ENCODE peak calls at places on chromosomes 3 and 15, in nine cellular contexts. T, J, K, U, G, B, Y, S and L are unnamed samples. For H3K4me1, the result is how much of the 10 kb centered on the place peaks cover.

GRCh38 chr15:91950631-91951384 is 97.3 kb downstream of the SLCO3A1 start:
- DNase-seq in T (no peak), J (no peak), K (peak), U (no peak), G (no peak), B (no peak), Y (no peak), S (no peak), L (no peak)

GRCh38 chr3:53081318-53081717 is 35.4 kb upstream of the SFMBT1 start:
- DNase-seq in T (no peak), J (no peak), K (no peak), U (no peak), G (no peak), B (no peak), Y (no peak), S (no peak), L (no peak)

GRCh38 chr3:29565236-29565635 is 284.4 kb downstream of the RBMS3 start:
- DNase-seq in T (no peak), J (no peak), K (no peak), U (no peak), G (no peak), B (no peak), Y (no peak), S (no peak), L (no peak)

GRCh38 chr3:156518726-156519125 is 36.2 kb downstream of the SSR3 start:
- DNase-seq in T (no peak), J (no peak), K (no peak), U (no peak), G (peak), B (no peak), Y (no peak), S (no peak), L (no peak)

GRCh38 chr15:84034831-84035753 is 200.5 kb upstream of the GOLGA6L4 start:
- DNase-seq in T (peak), J (no peak), K (peak), U (peak), G (no peak), B (no peak), Y (no peak), S (no peak), L (no peak)

GRCh38 chr15:66133247-66133646 is 120.3 kb downstream of the MEGF11 start:
- DNase-seq in T (no peak), J (no peak), K (no peak), U (no peak), G (no peak), B (no peak), Y (no peak), S (no peak), L (no peak)

GRCh38 chr3:123792473-123793201 is 91.5 kb downstream of the MYLK start:
- DNase-seq in T (no peak), J (no peak), K (no peak), U (no peak), G (no peak), B (no peak), Y (no peak), S (no peak), L (no peak)

GRCh38 chr15:85380860-85381535 is 595 bp downstream of the AKAP13 start:
- DNase-seq in T (no peak), J (peak), K (peak), U (peak), G (peak), B (no peak), Y (peak), S (peak), L (peak)

GRCh38 chr15:40295870-40296560 is 11.7 kb downstream of the PLCB2 start:
- DNase-seq in T (no peak), J (peak), K (peak), U (no peak), G (no peak), B (no peak), Y (peak), S (no peak), L (no peak)

GRCh38 chr3:134610455-134611385 is 40.1 kb downstream of the KY start:
- DNase-seq in T (no peak), J (no peak), K (no peak), U (no peak), G (no peak), B (no peak), Y (no peak), S (no peak), L (no peak)

GRCh38 chr3:194474675-194475074 is 12.1 kb downstream of the ATP13A3 start:
- DNase-seq in T (no peak), J (no peak), K (no peak), U (no peak), G (no peak), B (no peak), Y (no peak), S (no peak), L (no peak)

GRCh38 chr15:23690450-23690852 is 3.3 kb upstream of the NDN start:
- DNase-seq in T (no peak), J (peak), K (peak), U (no peak), G (peak), B (peak), Y (no peak), S (peak), L (no peak)

GRCh38 chr3:196726788-196727675 is 12.6 kb upstream of the PAK2 start:
- DNase-seq in T (no peak), J (no peak), K (peak), U (peak), G (no peak), B (no peak), Y (no peak), S (no peak), L (no peak)

GRCh38 chr3:30604091-30604490 is 2.3 kb upstream of the TGFBR2 start:
- DNase-seq in T (no peak), J (no peak), K (no peak), U (peak), G (no peak), B (no peak), Y (no peak), S (no peak), L (no peak)

GRCh38 chr3:30605706-30606300 is 598 bp upstream of the TGFBR2 start:
- DNase-seq in T (no peak), J (no peak), K (no peak), U (no peak), G (no peak), B (no peak), Y (no peak), S (no peak), L (no peak)

GRCh38 chr3:30606301-30607031 is at the start of gene TGFBR2:
- DNase-seq in T (peak), J (peak), K (peak), U (peak), G (peak), B (peak), Y (peak), S (peak), L (peak)

GRCh38 chr3:30604566-30604965 is 1.8 kb upstream of the TGFBR2 start:
- DNase-seq in T (no peak), J (no peak), K (no peak), U (no peak), G (no peak), B (no peak), Y (no peak), S (no peak), L (no peak)

DNA sequence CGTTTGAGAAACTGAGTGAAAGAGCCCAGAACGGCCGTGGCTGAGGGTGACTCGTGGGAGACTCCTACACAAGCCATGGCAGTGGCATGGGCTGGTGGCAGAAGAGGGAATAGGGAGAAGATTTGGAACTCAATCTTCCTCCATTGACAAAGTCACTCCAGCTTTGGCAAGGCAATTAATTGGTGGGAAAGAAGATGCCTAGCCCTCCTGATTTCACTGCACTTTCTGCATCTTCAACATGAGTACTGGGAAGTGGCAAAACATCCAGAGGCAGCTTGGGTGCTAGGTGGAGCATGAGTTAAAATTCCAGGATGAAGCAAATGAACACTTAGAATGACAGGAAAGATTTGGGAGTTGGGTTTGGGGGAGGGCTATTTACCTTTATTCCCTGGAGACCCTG is 1.4 kb upstream of the TGFBR2 start:
- DNase-seq in T (no peak), J (no peak), K (no peak), U (no peak), G (no peak), B (no peak), Y (no peak), S (no peak), L (no peak)
- H3K4me3 ChIP-seq in T (no peak), J (no peak), K (no peak), U (peak), G (no peak), B (no peak), Y (peak), S (no peak), L (no peak)

GRCh38 chr15:88627463-88627862 is 6.3 kb downstream of the AEN start:
- DNase-seq in T (no peak), J (peak), K (no peak), U (peak), G (no peak), B (no peak), Y (no peak), S (no peak), L (no peak)

GRCh38 chr15:88624971-88625290 is 3.8 kb downstream of the AEN start:
- DNase-seq in T (no peak), J (peak), K (no peak), U (no peak), G (no peak), B (no peak), Y (no peak), S (no peak), L (no peak)

GRCh38 chr15:88624156-88624970 is 3.2 kb downstream of the AEN start:
- DNase-seq in T (no peak), J (peak), K (peak), U (peak), G (no peak), B (no peak), Y (no peak), S (no peak), L (no peak)

GRCh38 chr15:88628018-88628673 is 7.0 kb downstream of the AEN start:
- DNase-seq in T (no peak), J (peak), K (no peak), U (no peak), G (no peak), B (no peak), Y (no peak), S (no peak), L (no peak)

GRCh38 chr15:88625943-88626741 is 5.0 kb downstream of the AEN start:
- DNase-seq in T (no peak), J (peak), K (no peak), U (no peak), G (no peak), B (no peak), Y (no peak), S (no peak), L (no peak)
- H3K27ac ChIP-seq in T (no peak), J (no peak), K (no peak), U (peak), G (no peak), B (no peak), Y (no peak), S (no peak), L (no peak)

GRCh38 chr3:61053781-61054496 is 197.3 kb downstream of the FHIT start:
- DNase-seq in T (no peak), J (no peak), K (no peak), U (no peak), G (no peak), B (no peak), Y (no peak), S (no peak), L (no peak)

GRCh38 chr3:61061092-61061723 is 190.0 kb downstream of the FHIT start:
- DNase-seq in T (no peak), J (no peak), K (no peak), U (no peak), G (no peak), B (no peak), Y (no peak), S (no peak), L (no peak)

GRCh38 chr3:61060421-61060861 is 190.8 kb downstream of the FHIT start:
- DNase-seq in T (no peak), J (no peak), K (no peak), U (peak), G (no peak), B (no peak), Y (no peak), S (no peak), L (no peak)

GRCh38 chr3:61052855-61053254 is 198.4 kb downstream of the FHIT start:
- DNase-seq in T (no peak), J (no peak), K (no peak), U (no peak), G (no peak), B (no peak), Y (no peak), S (no peak), L (no peak)

GRCh38 chr3:61057491-61057890 is 193.8 kb downstream of the FHIT start:
- DNase-seq in T (no peak), J (no peak), K (no peak), U (no peak), G (no peak), B (no peak), Y (no peak), S (no peak), L (no peak)
- H3K4me1 ChIP-seq in T (under half), J (under half), K (under half), U (under half), G (under half), B (under half), Y (under half), S (under half), L (under half)

DNA sequence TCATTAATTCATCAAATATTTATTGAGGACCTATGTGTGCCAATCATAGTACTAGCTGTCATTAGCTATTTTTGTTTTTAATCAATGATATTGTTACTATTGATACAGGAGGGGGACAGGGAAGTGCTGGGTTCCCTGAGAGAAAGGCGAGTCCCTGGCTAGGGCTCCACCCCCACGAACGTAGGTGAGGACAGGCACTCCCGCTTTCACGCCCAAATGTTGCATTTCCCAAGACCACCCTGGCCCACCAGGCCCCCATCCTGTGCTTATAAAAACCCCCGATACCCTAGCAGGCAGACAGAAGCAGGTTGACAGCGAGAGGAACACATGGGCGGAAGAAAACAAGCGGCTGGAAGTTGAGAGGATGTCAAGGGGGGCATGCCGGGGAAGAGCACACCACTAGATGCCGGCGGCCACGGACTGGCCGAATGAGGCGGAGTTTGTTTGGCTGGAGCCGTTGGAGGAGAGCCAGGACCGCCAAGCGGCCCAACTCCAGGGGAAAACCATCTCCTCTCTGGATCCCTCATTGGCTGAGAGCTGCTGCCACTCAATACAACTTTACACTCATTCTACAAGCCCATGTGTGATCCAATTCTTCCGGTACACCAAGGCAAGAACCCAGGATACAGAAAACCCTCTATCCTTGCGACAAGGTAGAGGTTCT is 798.7 kb upstream of the SEMA6D start:
- DNase-seq in T (no peak), J (no peak), K (no peak), U (no peak), G (no peak), B (no peak), Y (peak), S (no peak), L (no peak)
- H3K4me3 ChIP-seq in T (no peak), J (no peak), K (no peak), U (no peak), G (no peak), B (no peak), Y (no peak), S (no peak), L (no peak)

GRCh38 chr15:94239474-94239873 is 8.1 kb downstream of the MCTP2 start:
- DNase-seq in T (no peak), J (no peak), K (no peak), U (no peak), G (no peak), B (no peak), Y (no peak), S (no peak), L (no peak)
- H3K27ac ChIP-seq in T (no peak), J (no peak), K (no peak), U (no peak), G (no peak), B (no peak), Y (peak), S (no peak), L (no peak)

GRCh38 chr15:71677766-71678165 is 132.6 kb upstream of the NR2E3 start:
- DNase-seq in T (no peak), J (no peak), K (no peak), U (no peak), G (no peak), B (no peak), Y (no peak), S (no peak), L (no peak)

GRCh38 chr15:71679223-71680078 is 130.9 kb upstream of the NR2E3 start:
- DNase-seq in T (no peak), J (no peak), K (peak), U (peak), G (no peak), B (peak), Y (no peak), S (no peak), L (no peak)

GRCh38 chr15:71682051-71682450 is 128.3 kb upstream of the NR2E3 start:
- DNase-seq in T (no peak), J (no peak), K (no peak), U (no peak), G (no peak), B (no peak), Y (no peak), S (no peak), L (no peak)

GRCh38 chr15:71678191-71678590 is 132.2 kb upstream of the NR2E3 start:
- DNase-seq in T (no peak), J (no peak), K (no peak), U (no peak), G (peak), B (no peak), Y (no peak), S (no peak), L (no peak)

DNA sequence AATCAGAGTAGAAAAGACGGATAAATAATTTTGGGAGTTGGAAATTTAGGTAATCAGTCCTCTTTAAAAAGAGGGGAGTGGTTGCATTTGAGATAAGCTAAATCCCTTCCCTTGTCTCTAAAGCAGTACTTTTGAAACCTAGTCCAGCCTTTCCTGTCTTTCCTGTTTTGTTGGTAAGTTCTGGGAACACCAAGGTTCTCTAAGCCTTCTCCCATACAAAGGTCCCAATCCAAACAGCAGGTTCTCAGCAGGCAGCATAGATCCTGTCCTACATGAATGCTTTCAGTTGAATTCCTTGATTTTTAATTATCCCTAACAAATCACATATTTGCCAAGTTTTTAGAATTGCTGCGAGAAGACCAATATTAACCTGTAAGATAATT is 130.3 kb upstream of the NR2E3 start:
- DNase-seq in T (no peak), J (no peak), K (no peak), U (no peak), G (no peak), B (no peak), Y (no peak), S (no peak), L (no peak)
- H3K4me1 ChIP-seq in T (half or more), J (under half), K (under half), U (under half), G (under half), B (under half), Y (under half), S (under half), L (under half)

DNA sequence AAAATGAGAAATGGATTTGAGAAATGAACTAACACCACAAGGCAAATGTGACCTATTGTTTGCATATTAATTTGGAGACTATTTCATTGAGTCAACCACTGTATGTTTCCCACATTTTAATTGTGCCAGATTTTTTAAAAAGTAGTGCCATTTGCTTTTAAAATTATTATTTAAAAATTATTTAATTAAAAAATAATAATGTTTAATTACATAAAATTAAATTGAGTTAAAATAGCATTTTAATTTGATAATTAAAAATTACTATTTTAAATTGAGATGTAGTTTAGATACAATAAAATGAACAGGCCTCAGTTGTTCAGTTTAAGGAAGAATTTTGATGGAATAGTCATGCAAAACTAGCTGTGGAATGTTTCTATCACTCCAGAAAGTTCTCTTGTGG is 62.7 kb upstream of the GATM start:
- DNase-seq in T (no peak), J (no peak), K (no peak), U (no peak), G (no peak), B (no peak), Y (no peak), S (no peak), L (no peak)
- H3K4me3 ChIP-seq in T (no peak), J (no peak), K (no peak), U (no peak), G (no peak), B (no peak), Y (no peak), S (no peak), L (no peak)